ENCODE peak calls at places on chromosomes 5 and 9, in four cellular contexts. P is neural progenitor cell, O is GM23248, T is OCI-LY7. D is an unnamed sample.

GRCh38 chr5:125199968-125200841 is 453.8 kb upstream of the ZNF608 start:
- DNase-seq in P (peak; percentile 78), O (peak; percentile 20), T (peak; percentile 44), D (peak; percentile 34)

GRCh38 chr9:92607088-92607487 is 62.8 kb downstream of the IPPK start:
- DNase-seq in P (no peak), O (peak; percentile 80), T (no peak), D (no peak)

GRCh38 chr9:131254107-131254491 is 22.2 kb downstream of the FAM78A start:
- DNase-seq in P (peak; percentile 65), O (no peak), T (peak; percentile 82), D (peak; percentile 44)

GRCh38 chr5:171615201-171616001 is 170.2 kb upstream of the SMIM23 start:
- DNase-seq in P (peak; percentile 77), O (peak; percentile 28), T (no peak), D (peak; percentile 43)

GRCh38 chr9:137611623-137612609 is 6.4 kb downstream of the ARRDC1 start:
- DNase-seq in P (no peak), O (peak; percentile 93), T (peak; percentile 30), D (peak; percentile 91)

GRCh38 chr5:111755264-111755941 is 1.6 kb downstream of the NREP start:
- DNase-seq in P (no peak), O (peak; percentile 25), T (no peak), D (no peak)

GRCh38 chr9:129714393-129715051 is 38.3 kb downstream of the PTGES start:
- DNase-seq in P (no peak), O (peak; percentile 84), T (no peak), D (peak; percentile 46)

GRCh38 chr5:43773032-43773830 is 170.3 kb downstream of the NNT start:
- DNase-seq in P (no peak), O (peak; percentile 75), T (peak; percentile 1), D (no peak)

GRCh38 chr9:110141118-110141797 is 66.7 kb downstream of the C9orf152 start:
- DNase-seq in P (no peak), O (peak; percentile 97), T (no peak), D (no peak)

GRCh38 chr9:79734989-79735779 is 163.4 kb downstream of the TLE4 start:
- DNase-seq in P (no peak), O (peak; percentile 57), T (no peak), D (no peak)

GRCh38 chr5:94595281-94595680 is 23.1 kb downstream of the KIAA0825 start:
- DNase-seq in P (no peak), O (no peak), T (no peak), D (no peak)

GRCh38 chr9:93576296-93577044 is at the start of gene PHF2:
- DNase-seq in P (peak; percentile 59), O (peak; percentile 61), T (peak; percentile 54), D (peak; percentile 70)

GRCh38 chr9:127185931-127186781 is 63.7 kb upstream of the ANGPTL2 start:
- DNase-seq in P (peak; percentile 34), O (peak; percentile 97), T (no peak), D (peak; percentile 85)

GRCh38 chr9:121545875-121546423 is 46.3 kb upstream of the GGTA1 start:
- DNase-seq in P (peak; percentile 97), O (peak; percentile 99), T (peak; percentile 78), D (peak; percentile 97)

GRCh38 chr9:38126730-38127129 is 57.7 kb upstream of the SHB start:
- DNase-seq in P (no peak), O (no peak), T (no peak), D (no peak)

GRCh38 chr5:177327539-177328522 is 16.1 kb upstream of the MXD3 start:
- DNase-seq in P (no peak), O (peak; percentile 81), T (no peak), D (no peak)

GRCh38 chr5:32443145-32443540 is 1.4 kb downstream of the ZFR start:
- DNase-seq in P (no peak), O (peak; percentile 69), T (peak; percentile 18), D (peak; percentile 18)

GRCh38 chr5:13558408-13558807 is 386.1 kb downstream of the DNAH5 start:
- DNase-seq in P (no peak), O (no peak), T (no peak), D (no peak)

GRCh38 chr9:137031904-137032639 is at the start of gene FUT7:
- DNase-seq in P (no peak), O (no peak), T (peak; percentile 51), D (no peak)

GRCh38 chr5:168303398-168304020 is 12.1 kb downstream of the WWC1 start:
- DNase-seq in P (no peak), O (no peak), T (no peak), D (peak; percentile 2)

GRCh38 chr5:172724658-172725183 is 46.3 kb downstream of the DUSP1 start:
- DNase-seq in P (no peak), O (no peak), T (no peak), D (no peak)

GRCh38 chr9:35852267-35852815 is 17.9 kb downstream of the OR13J1 start:
- DNase-seq in P (no peak), O (no peak), T (no peak), D (no peak)

GRCh38 chr5:166188482-166188881 is 2103.0 kb upstream of the WWC1 start:
- DNase-seq in P (no peak), O (no peak), T (no peak), D (peak; percentile 25)

GRCh38 chr5:74199005-74199404 is 441.5 kb downstream of the ENC1 start:
- DNase-seq in P (no peak), O (peak; percentile 58), T (no peak), D (no peak)

GRCh38 chr9:123039617-123040219 is 6.3 kb downstream of the GPR21 start:
- DNase-seq in P (no peak), O (no peak), T (no peak), D (no peak)

GRCh38 chr5:132283423-132284043 is 10.7 kb upstream of the SLC22A4 start:
- DNase-seq in P (no peak), O (peak; percentile 88), T (peak; percentile 15), D (no peak)

GRCh38 chr5:29378104-29378503 is 1815.4 kb upstream of the CDH6 start:
- DNase-seq in P (no peak), O (no peak), T (no peak), D (no peak)

GRCh38 chr5:119171686-119172085 is 100.8 kb downstream of the DMXL1 start:
- DNase-seq in P (no peak), O (no peak), T (no peak), D (no peak)

GRCh38 chr9:113597390-113598241 is 134.1 kb downstream of the RGS3 start:
- DNase-seq in P (no peak), O (no peak), T (no peak), D (no peak)
- H3K4me3 ChIP-seq in P (no peak overlapping the region), O (no peak overlapping the region), T (no peak overlapping the region), D (no peak overlapping the region)

DNA sequence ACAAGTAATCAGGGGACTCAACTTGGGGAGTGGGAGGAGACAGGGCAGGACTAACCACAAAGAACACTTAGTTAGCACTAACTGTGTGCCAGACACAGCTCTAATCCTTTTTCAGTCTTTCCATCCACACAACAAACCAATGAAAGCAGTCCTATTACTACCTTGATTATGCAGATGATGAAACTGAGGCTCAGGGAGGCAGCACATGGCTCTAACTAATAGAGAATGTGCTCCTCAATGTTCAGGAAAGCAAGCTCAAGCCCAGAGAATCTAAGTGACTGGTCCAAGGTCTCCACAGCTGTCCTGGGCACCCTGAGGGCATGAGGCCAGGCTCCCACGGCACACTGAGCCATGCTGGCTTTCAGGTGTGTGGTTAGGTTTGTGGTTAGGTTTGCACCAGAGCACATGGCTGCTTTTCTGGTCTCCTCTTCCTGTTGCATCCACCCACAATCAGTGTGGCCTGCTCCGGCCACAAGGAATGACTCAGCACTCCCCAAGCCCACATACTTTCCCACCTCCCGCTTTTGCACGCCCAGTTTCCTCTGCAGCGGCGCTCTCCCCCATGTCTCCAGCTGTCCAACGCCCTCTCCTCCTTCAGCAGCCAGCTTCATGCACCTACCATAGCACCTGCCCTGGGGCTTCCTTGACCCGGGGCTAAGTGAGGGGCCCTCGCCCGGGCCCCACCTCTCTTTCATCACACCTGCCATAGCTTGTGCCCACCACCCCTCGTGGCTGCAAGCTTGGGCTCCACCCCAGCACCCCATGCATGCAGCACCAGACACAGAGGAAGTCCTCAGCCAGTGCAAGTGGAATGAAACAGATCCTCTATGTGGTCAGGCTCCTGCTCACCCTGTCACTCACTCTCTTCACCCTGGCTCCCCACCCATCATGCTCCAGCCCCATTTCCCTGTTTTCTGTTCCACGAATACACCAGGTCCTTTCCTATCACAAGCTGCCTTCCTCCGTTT is 133.1 kb downstream of the GABBR2 start:
- DNase-seq in P (no peak), O (peak; percentile 69), T (peak; percentile 29), D (no peak)
- TF ChIP-seq EZH2phosphoT487 in P (no peak), O (no peak), T (no peak), D (no peak)

GRCh38 chr9:76530458-76531100 is 71.6 kb downstream of the GCNT1 start:
- DNase-seq in P (no peak), O (peak; percentile 70), T (no peak), D (no peak)
- H3K4me3 ChIP-seq in P (no peak overlapping the region), O (peak overlapping the region; percentile 16), T (no peak overlapping the region), D (no peak overlapping the region)

DNA sequence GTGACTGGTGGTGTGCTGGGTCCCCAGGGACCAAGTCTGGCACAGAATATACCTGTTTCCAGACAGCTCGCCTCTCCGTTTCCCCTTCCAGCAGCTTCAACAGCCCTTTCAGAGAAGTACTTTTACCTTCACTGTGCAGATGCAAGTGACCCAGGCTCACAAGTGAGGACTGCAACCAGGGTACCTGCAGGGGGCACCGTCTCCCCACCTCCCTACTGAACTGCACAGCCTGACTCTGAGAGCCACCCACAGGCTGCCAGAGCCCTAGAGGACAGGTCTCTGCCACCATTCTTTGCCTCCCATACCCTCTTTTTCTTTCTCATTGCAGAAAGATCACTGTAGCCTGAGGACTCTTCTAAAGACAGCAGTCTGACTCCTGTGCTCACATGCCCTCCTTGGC is 15.4 kb downstream of the IL9 start:
- DNase-seq in P (peak; percentile 53), O (peak; percentile 32), T (peak; percentile 40), D (no peak)
- TF ChIP-seq EZH2phosphoT487 in P (no peak), O (no peak), T (no peak), D (no peak)

DNA sequence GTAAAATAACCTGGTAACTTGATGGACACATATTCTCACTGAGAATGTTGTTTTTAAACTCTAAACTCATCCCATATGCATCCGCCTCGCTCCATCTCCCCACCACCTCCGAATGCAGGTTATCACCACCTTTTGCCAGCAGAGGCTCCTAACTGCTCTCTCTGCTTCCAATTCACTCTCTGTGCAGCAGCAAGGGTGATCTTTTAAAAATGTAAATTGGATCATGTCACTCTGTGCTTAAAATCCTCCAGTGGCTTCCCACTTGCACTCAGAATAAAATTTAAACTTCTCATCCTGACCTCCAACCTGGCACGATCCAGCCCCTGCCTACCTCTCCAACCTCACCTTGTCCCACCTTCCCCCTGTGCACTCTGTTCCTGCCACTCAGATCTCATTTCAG is 317.2 kb downstream of the ZSWIM6 start:
- DNase-seq in P (no peak), O (no peak), T (no peak), D (no peak)
- H3K4me3 ChIP-seq in P (no peak overlapping the region), O (no peak overlapping the region), T (no peak overlapping the region), D (no peak overlapping the region)

GRCh38 chr5:93582677-93583524 is at the start of gene NR2F1:
- DNase-seq in P (peak; percentile 95), O (peak; percentile 91), T (no peak), D (peak; percentile 67)
- TF ChIP-seq EZH2phosphoT487 in P (peak; percentile 57), O (no peak), T (no peak), D (peak; percentile 59)

DNA sequence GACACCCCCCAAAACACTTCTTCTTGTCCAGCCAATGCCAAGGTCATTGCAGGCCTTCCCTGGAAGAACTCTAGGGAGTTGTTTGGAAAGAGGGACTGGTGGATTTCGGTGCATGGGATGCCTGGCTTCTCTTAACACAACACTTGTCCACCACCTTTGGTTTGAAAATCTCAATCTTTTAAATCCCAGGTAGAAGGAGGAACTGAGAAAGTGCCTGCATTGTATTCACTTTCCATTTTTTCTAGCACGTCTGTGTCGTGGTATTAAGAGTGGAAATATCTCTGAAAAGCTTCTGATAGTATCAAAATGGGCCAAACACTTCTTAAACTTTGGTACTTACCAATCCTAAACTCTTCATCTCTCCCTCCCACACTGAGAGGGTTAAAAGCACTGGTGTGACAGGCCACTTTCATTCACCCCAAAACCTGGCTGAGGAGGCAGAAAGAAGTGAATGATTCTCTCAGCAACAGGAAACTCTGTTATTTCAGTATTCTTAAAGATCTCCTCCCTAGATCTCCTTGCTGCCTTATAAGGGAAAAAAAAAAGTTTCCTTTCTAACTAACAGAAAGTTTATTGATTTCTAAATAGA is 3.8 kb upstream of the NFIB start:
- DNase-seq in P (no peak), O (no peak), T (peak; percentile 62), D (no peak)
- H3K4me3 ChIP-seq in P (no peak overlapping the region), O (no peak overlapping the region), T (peak overlapping the region; percentile 83), D (no peak overlapping the region)